ENCODE peak calls at places on chromosomes 16 and 17, in four cellular contexts. D, K, F and M are unnamed samples.

GRCh38 chr16:10738231-10739077 is 5.2 kb upstream of the NUBP1 start:
- DNase-seq in D (peak), K (no peak), F (peak), M (peak)

GRCh38 chr17:15038656-15039055 is 226.5 kb downstream of the PMP22 start:
- DNase-seq in D (no peak), K (no peak), F (no peak), M (no peak)

GRCh38 chr16:27405546-27406451 is 3.8 kb downstream of the IL21R start:
- DNase-seq in D (no peak), K (no peak), F (no peak), M (no peak)

GRCh38 chr16:68715471-68715870 is 21.6 kb upstream of the CDH1 start:
- DNase-seq in D (no peak), K (no peak), F (no peak), M (no peak)

GRCh38 chr17:79353016-79353415 is 257.8 kb downstream of the RBFOX3 start:
- DNase-seq in D (no peak), K (no peak), F (no peak), M (no peak)

GRCh38 chr17:9922012-9922848 is 17.2 kb upstream of the RCVRN start:
- DNase-seq in D (no peak), K (no peak), F (no peak), M (no peak)

GRCh38 chr16:87657621-87658192 is 55.4 kb downstream of the JPH3 start:
- DNase-seq in D (no peak), K (peak), F (peak), M (peak)

GRCh38 chr16:23128056-23128455 is 21.2 kb downstream of the USP31 start:
- DNase-seq in D (no peak), K (no peak), F (no peak), M (no peak)

GRCh38 chr17:58822148-58823050 is 66.7 kb downstream of the PPM1E start:
- DNase-seq in D (no peak), K (no peak), F (no peak), M (no peak)

GRCh38 chr17:64326420-64327054 is 63.5 kb upstream of the TEX2 start:
- DNase-seq in D (no peak), K (no peak), F (no peak), M (no peak)

GRCh38 chr17:9577402-9577709 is 914 bp downstream of the CFAP52 start:
- DNase-seq in D (no peak), K (no peak), F (no peak), M (no peak)

GRCh38 chr17:5698959-5699358 is 114.7 kb upstream of the NLRP1 start:
- DNase-seq in D (no peak), K (no peak), F (no peak), M (no peak)

GRCh38 chr17:63082952-63083351 is 116.9 kb downstream of the TANC2 start:
- DNase-seq in D (no peak), K (no peak), F (no peak), M (no peak)

GRCh38 chr16:70678121-70678897 is 7.5 kb downstream of the MTSS2 start:
- DNase-seq in D (no peak), K (no peak), F (no peak), M (no peak)

GRCh38 chr16:22375117-22375962 is 921 bp upstream of the CDR2 start:
- DNase-seq in D (no peak), K (no peak), F (peak), M (no peak)

GRCh38 chr16:21704266-21704665 is 40.5 kb downstream of the OTOA start:
- DNase-seq in D (no peak), K (no peak), F (no peak), M (no peak)

GRCh38 chr16:4293822-4294457 is 21.1 kb upstream of the TFAP4 start:
- DNase-seq in D (no peak), K (peak), F (no peak), M (no peak)

GRCh38 chr16:26801628-26802027 is 265.1 kb upstream of the C16orf82 start:
- DNase-seq in D (no peak), K (no peak), F (no peak), M (no peak)

GRCh38 chr16:46789075-46789474 is 40.9 kb upstream of the MYLK3 start:
- DNase-seq in D (no peak), K (no peak), F (no peak), M (no peak)

GRCh38 chr16:66857437-66857836 is 13.2 kb downstream of the CA7 start:
- DNase-seq in D (no peak), K (no peak), F (no peak), M (no peak)

GRCh38 chr16:56192971-56193936 is 2.0 kb downstream of the GNAO1 start:
- DNase-seq in D (no peak), K (no peak), F (no peak), M (no peak)

GRCh38 chr16:75054556-75054947 is 55.7 kb downstream of the ZNRF1 start:
- DNase-seq in D (no peak), K (no peak), F (no peak), M (no peak)

GRCh38 chr16:64121473-64121872 is 1000.4 kb downstream of the CDH11 start:
- DNase-seq in D (no peak), K (no peak), F (no peak), M (no peak)

GRCh38 chr16:81478876-81479496 is 34.4 kb downstream of the CMIP start:
- DNase-seq in D (peak), K (no peak), F (no peak), M (no peak)

GRCh38 chr17:35931794-35932419 is 1.3 kb upstream of the RDM1 start:
- DNase-seq in D (no peak), K (no peak), F (peak), M (no peak)

GRCh38 chr17:4968166-4968915 is 724 bp upstream of the SPAG7 start:
- DNase-seq in D (no peak), K (peak), F (peak), M (no peak)

GRCh38 chr16:65281636-65282035 is 159.8 kb upstream of the CDH11 start:
- DNase-seq in D (no peak), K (no peak), F (no peak), M (no peak)

GRCh38 chr17:27818311-27819170 is 18.2 kb upstream of the NOS2 start:
- DNase-seq in D (no peak), K (no peak), F (no peak), M (no peak)
- TF ChIP-seq RAD21 in D (no peak), K (no peak), F (no peak), M (no peak)

DNA sequence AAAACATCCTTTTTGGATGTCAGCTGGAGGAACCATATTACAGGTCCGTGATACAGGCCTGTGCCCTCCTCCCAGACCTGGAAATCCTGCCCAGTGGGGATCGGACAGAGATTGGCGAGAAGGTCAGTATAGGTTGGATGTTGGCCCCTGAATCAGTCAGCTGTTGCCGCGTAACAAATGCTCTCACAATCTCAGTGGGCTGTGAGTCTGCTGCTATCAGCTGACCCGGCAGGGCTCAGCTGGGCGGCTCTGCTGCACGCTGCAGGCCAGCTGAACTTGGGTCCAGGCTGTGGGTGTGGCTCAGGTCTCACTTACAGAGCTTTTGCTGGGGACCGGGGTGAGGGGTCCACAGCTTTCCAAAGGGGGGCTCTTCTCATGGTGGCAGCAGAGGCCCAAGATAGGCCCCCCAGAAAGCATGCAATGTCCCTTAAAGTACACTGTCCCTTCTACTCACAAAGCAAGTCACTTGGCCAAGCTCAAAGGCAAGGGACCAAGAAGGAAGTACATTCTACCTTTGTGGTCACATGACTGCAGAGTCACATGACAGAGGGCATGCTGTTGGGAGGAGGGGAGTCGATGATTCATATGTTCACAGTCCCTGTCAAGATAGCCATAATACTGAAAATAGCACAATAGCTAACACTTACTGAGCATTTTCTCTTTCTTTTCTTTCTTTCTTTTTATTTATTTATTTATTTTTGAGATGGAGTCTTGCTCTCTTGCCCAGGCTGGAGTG is 134.2 kb downstream of the ABCC1 start:
- DNase-seq in D (no peak), K (no peak), F (peak), M (peak)
- TF ChIP-seq EGR1 in D (no peak), K (no peak), F (no peak), M (no peak)

GRCh38 chr17:29041091-29041490 is 1.9 kb upstream of the PIPOX start:
- DNase-seq in D (no peak), K (no peak), F (no peak), M (no peak)

GRCh38 chr17:29043539-29044165 is 711 bp downstream of the PIPOX start:
- DNase-seq in D (no peak), K (no peak), F (no peak), M (no peak)

GRCh38 chr17:29042026-29042678 is 789 bp upstream of the PIPOX start:
- DNase-seq in D (no peak), K (no peak), F (no peak), M (no peak)

GRCh38 chr17:29045026-29045425 is 2.1 kb downstream of the PIPOX start:
- DNase-seq in D (no peak), K (no peak), F (no peak), M (no peak)

GRCh38 chr17:29042679-29043538 is at the start of gene PIPOX:
- DNase-seq in D (peak), K (peak), F (peak), M (no peak)
- TF ChIP-seq RAD21 in D (no peak), K (no peak), F (no peak), M (no peak)

GRCh38 chr17:76014925-76015261 is 12.2 kb downstream of the EVPL start:
- DNase-seq in D (no peak), K (no peak), F (peak), M (no peak)
- TF ChIP-seq EGR1 in D (no peak), K (no peak), F (no peak), M (no peak)

DNA sequence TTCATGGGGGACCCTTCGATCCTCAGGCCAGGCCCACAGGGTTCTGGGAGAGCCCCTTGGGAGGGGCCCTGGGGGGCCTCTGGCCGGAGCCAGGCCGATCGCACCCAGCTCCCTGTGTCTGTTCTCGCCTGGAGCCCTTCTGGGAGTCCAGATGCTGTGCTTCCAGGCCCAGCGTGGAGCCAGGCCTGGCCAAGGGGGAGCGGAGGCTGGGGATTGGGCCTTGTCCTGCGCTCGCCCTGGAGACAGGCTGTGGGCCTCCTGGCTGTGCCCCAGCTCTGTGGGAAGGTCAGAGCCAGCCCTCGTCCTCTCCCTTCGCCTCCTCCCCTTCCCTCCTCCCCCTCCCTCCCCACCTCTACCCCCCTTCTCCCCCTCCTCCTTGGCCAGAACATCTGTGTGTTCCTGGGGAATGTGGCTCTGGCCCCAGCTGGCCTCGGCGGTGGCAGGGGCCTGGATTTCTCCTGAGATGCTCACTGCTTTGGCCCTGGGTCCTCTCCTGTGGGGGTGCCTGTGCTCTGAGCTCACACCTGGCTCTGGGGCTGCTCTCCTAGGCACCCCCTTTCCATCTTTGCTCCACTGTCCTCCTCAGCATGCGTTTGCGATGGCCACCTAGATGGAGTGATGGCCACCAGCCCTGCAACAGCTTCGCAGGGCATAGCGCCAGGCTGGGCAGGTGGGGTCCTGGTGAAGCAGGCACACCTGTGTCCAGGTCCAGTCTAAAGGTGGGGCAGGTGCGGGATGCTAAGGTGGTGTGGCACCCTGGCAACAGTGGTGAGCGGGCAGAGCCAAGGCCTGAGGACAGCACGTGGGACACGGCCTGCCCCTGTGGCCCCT is 90.6 kb upstream of the CIBAR2 start:
- DNase-seq in D (no peak), K (no peak), F (no peak), M (no peak)
- TF ChIP-seq RAD21 in D (no peak), K (no peak), F (no peak), M (no peak)